ENCODE peak calls at places on chromosomes 16 and 17, in ten cellular contexts. Y is A673, U is neural progenitor cell, F is body of pancreas, X is esophagus squamous epithelium, T is psoas muscle, E is tibial nerve, V is DND-41, W is left ventricle myocardium inferior, L is cardiac muscle cell. O is an unnamed sample. For H3K4me1, the result is how much of the 10 kb centered on the place peaks cover.

GRCh38 chr16:81996664-81997529 is 14.4 kb downstream of the SDR42E1 start:
- DNase-seq in Y (peak), U (peak), F (no peak), X (no peak), T (no peak), E (no peak), V (no peak), W (no peak), L (peak), O (no peak)

GRCh38 chr16:2985893-2986355 is 5.7 kb upstream of the PKMYT1 start:
- DNase-seq in Y (no peak), U (no peak), F (peak), X (no peak), T (no peak), E (no peak), V (no peak), W (peak), L (no peak), O (no peak)

GRCh38 chr17:33057564-33057963 is 65.9 kb downstream of the SPACA3 start:
- DNase-seq in Y (no peak), U (no peak), F (no peak), X (no peak), T (no peak), E (no peak), V (no peak), W (no peak), L (no peak), O (no peak)

GRCh38 chr17:73720187-73720834 is 76.1 kb upstream of the SDK2 start:
- DNase-seq in Y (no peak), U (no peak), F (no peak), X (no peak), T (no peak), E (no peak), V (peak), W (no peak), L (no peak), O (peak)

GRCh38 chr17:59521465-59522126 is 43.8 kb upstream of the DHX40 start:
- DNase-seq in Y (peak), U (peak), F (peak), X (no peak), T (peak), E (no peak), V (peak), W (peak), L (peak), O (peak)

GRCh38 chr16:17408955-17409441 is 61.8 kb downstream of the XYLT1 start:
- DNase-seq in Y (no peak), U (no peak), F (no peak), X (no peak), T (no peak), E (no peak), V (no peak), W (no peak), L (no peak), O (no peak)

GRCh38 chr17:75845933-75846700 is 1.9 kb upstream of the UNC13D start:
- DNase-seq in Y (no peak), U (no peak), F (peak), X (no peak), T (no peak), E (no peak), V (no peak), W (no peak), L (no peak), O (no peak)

GRCh38 chr17:75460295-75460694 is 3.9 kb downstream of the TMEM94 start:
- DNase-seq in Y (no peak), U (no peak), F (no peak), X (no peak), T (no peak), E (no peak), V (no peak), W (no peak), L (no peak), O (no peak)

GRCh38 chr16:57175896-57176295 is 9.9 kb downstream of the PSME3IP1 start:
- DNase-seq in Y (no peak), U (no peak), F (no peak), X (no peak), T (no peak), E (no peak), V (no peak), W (no peak), L (peak), O (no peak)

GRCh38 chr17:77644981-77645380 is 313.5 kb upstream of the TNRC6C start:
- DNase-seq in Y (peak), U (peak), F (no peak), X (no peak), T (peak), E (no peak), V (peak), W (no peak), L (no peak), O (no peak)

GRCh38 chr17:19409509-19409908 is 1.5 kb upstream of the RNF112 start:
- DNase-seq in Y (peak), U (no peak), F (no peak), X (no peak), T (no peak), E (no peak), V (no peak), W (no peak), L (peak), O (no peak)

GRCh38 chr16:15518412-15519351 is 84.3 kb downstream of the BMERB1 start:
- DNase-seq in Y (peak), U (no peak), F (peak), X (no peak), T (peak), E (no peak), V (no peak), W (peak), L (peak), O (peak)

GRCh38 chr16:19105891-19106624 is 7.7 kb upstream of the ITPRIPL2 start:
- DNase-seq in Y (no peak), U (no peak), F (no peak), X (no peak), T (no peak), E (no peak), V (no peak), W (peak), L (no peak), O (no peak)

GRCh38 chr17:65154770-65155589 is 17.8 kb downstream of the RGS9 start:
- DNase-seq in Y (no peak), U (no peak), F (no peak), X (no peak), T (no peak), E (no peak), V (no peak), W (no peak), L (no peak), O (no peak)

GRCh38 chr17:2723505-2723996 is 12.0 kb upstream of the CLUH start:
- DNase-seq in Y (peak), U (peak), F (no peak), X (no peak), T (no peak), E (no peak), V (no peak), W (no peak), L (no peak), O (peak)

GRCh38 chr17:65261152-65261551 is 124.0 kb downstream of the RGS9 start:
- DNase-seq in Y (no peak), U (no peak), F (no peak), X (no peak), T (no peak), E (no peak), V (no peak), W (no peak), L (no peak), O (no peak)

GRCh38 chr17:77909236-77909635 is 49.3 kb upstream of the TNRC6C start:
- DNase-seq in Y (no peak), U (peak), F (no peak), X (no peak), T (peak), E (no peak), V (no peak), W (peak), L (peak), O (no peak)

GRCh38 chr17:46908352-46908751 is 14.6 kb upstream of the GOSR2 start:
- DNase-seq in Y (no peak), U (no peak), F (no peak), X (no peak), T (no peak), E (no peak), V (no peak), W (no peak), L (no peak), O (no peak)

GRCh38 chr17:28478940-28479615 is 5.6 kb downstream of the SLC13A2 start:
- DNase-seq in Y (no peak), U (no peak), F (no peak), X (no peak), T (no peak), E (no peak), V (no peak), W (no peak), L (no peak), O (no peak)

GRCh38 chr17:42016411-42016831 is 818 bp downstream of the DNAJC7 start:
- DNase-seq in Y (peak), U (peak), F (no peak), X (no peak), T (no peak), E (no peak), V (peak), W (no peak), L (peak), O (no peak)

GRCh38 chr17:17127156-17127555 is 79.0 kb downstream of the PLD6 start:
- DNase-seq in Y (no peak), U (no peak), F (no peak), X (no peak), T (no peak), E (no peak), V (no peak), W (no peak), L (no peak), O (no peak)

DNA sequence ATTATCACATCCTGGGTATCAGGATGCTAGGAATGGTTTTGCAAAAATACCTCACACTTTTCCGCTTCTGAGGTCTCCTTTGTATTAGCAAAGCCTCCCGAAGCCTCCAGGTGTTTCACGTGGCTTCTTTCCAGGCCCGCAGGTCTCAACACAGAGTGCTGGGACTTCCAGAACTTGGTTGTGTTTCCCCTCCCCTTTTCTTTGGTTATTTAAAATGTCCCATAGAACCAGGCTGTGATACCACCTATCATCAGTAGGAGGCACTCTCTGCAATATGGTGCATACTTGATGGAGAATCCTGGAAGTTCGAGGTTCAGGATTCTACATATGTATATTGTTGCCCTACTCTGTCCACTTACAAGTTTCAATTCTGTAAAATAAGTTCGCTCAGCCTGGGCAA is 28.8 kb downstream of the ATP2C2 start:
- DNase-seq in Y (no peak), U (no peak), F (no peak), X (no peak), T (no peak), E (no peak), V (no peak), W (no peak), L (no peak), O (no peak)
- TF ChIP-seq CTCF in Y (peak), U (peak), F (no peak), X (no peak), T (no peak), E (no peak), V (peak), W (no peak), L (peak), O (peak)

DNA sequence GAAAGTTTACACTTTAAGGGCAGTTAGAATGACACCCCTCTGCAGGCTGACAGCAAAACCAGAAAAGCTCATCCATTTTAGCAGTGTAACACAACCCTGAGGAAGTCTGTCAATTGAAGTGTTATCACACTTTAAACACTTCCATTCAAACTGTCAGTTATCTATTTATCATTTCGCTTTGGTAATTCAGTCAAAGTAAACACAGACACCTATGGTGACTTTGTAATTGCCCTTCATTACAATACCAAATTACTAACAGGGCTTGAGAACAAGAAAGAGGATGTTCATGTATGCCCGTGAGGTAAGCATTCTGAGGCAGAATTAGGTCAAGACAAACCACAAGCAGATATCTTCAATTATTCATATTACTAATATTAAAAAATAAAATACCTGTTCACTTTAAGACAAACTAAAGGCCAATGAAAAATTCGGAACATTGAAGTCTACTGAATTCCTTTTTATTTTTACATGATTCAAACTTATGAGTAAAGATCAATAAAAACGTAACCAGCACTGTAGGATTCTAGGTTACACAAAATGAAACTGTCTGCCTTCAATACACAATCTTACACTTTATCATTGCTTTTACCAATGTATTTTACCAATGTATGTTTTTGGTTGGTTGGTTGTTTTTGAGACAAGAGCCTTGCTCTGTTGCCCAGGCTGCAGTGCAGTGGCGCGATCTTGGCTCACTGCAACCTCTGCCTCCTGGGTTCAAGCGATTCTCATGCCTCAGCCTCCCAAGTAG is 57.1 kb downstream of the BRIP1 start:
- DNase-seq in Y (no peak), U (no peak), F (no peak), X (no peak), T (no peak), E (no peak), V (no peak), W (no peak), L (no peak), O (no peak)
- H3K4me1 ChIP-seq in Y (under half), U (under half), F (under half), X (under half), T (under half), E (under half), V (under half), W (under half), L (under half), O (under half)

GRCh38 chr17:54968259-54968953 is at the start of the genes COX11 and STXBP4:
- DNase-seq in Y (peak), U (peak), F (peak), X (peak), T (peak), E (peak), V (peak), W (peak), L (peak), O (peak)
- TF ChIP-seq CTCF in Y (peak), U (peak), F (peak), X (peak), T (peak), E (peak), V (peak), W (peak), L (no peak), O (peak)

GRCh38 chr17:39208893-39209292 is 8.8 kb downstream of the RPL19 start:
- DNase-seq in Y (peak), U (peak), F (no peak), X (no peak), T (no peak), E (no peak), V (peak), W (no peak), L (no peak), O (peak)
- H3K4me1 ChIP-seq in Y (under half), U (under half), F (under half), X (under half), T (under half), E (under half), V (under half), W (under half), L (under half), O (under half)

O was measured in BE2C.